ENCODE peak calls at places on chromosomes 6 and 20, in ten cellular contexts. A is psoas muscle, P is progenitor cell of endocrine pancreas, L is dorsolateral prefrontal cortex, S is astrocyte of the cerebellum, B is GM12865, V is choroid plexus epithelial cell, O is GM13976, I is tibial nerve, X is sigmoid colon. W is an unnamed sample.

GRCh38 chr6:90322976-90323474 is 26.4 kb upstream of the BACH2 start:
- DNase-seq in X (no peak), O (no peak), P (no peak), I (no peak), V (no peak), A (no peak), L (no peak), B (no peak), S (no peak), W (no peak)

GRCh38 chr6:107957165-107957908 is 671 bp downstream of the SEC63 start:
- DNase-seq in L (peak), V (peak), O (peak), P (no peak), X (peak), I (peak), B (peak), A (peak), S (peak), W (peak)

GRCh38 chr6:96491926-96492325 is 29.7 kb upstream of the UFL1 start:
- DNase-seq in S (no peak), I (no peak), P (no peak), A (no peak), O (no peak), X (no peak), V (no peak), B (no peak), L (no peak), W (no peak)

GRCh38 chr6:166949533-166950442 is 6.6 kb downstream of the RNASET2 start:
- DNase-seq in I (no peak), X (no peak), V (no peak), A (no peak), B (peak), L (no peak), S (no peak), P (no peak), O (no peak), W (no peak)

GRCh38 chr6:157800420-157801237 is 22.4 kb upstream of the SNX9 start:
- DNase-seq in B (peak), S (no peak), L (no peak), O (peak), I (no peak), X (no peak), V (peak), P (no peak), A (no peak), W (peak)

GRCh38 chr6:43939281-43940070 is 169.5 kb downstream of the VEGFA start:
- DNase-seq in S (no peak), B (no peak), O (no peak), X (peak), I (no peak), A (no peak), P (no peak), V (no peak), L (no peak), W (no peak)

GRCh38 chr6:167351656-167352354 is 26.9 kb downstream of the TTLL2 start:
- DNase-seq in P (no peak), V (no peak), X (no peak), S (no peak), L (no peak), O (no peak), B (peak), I (no peak), A (no peak), W (no peak)

GRCh38 chr6:26172496-26172958 is 85.3 kb downstream of the HFE start:
- DNase-seq in A (no peak), I (no peak), P (no peak), S (no peak), L (no peak), B (peak), V (peak), X (no peak), O (no peak), W (no peak)

GRCh38 chr20:36908603-36909002 is 32.7 kb downstream of the TLDC2 start:
- DNase-seq in S (no peak), O (peak), I (no peak), X (no peak), L (no peak), V (peak), A (no peak), P (no peak), B (peak), W (no peak)

GRCh38 chr6:136463796-136464542 is 86.3 kb downstream of the MAP7 start:
- DNase-seq in L (no peak), P (no peak), O (no peak), A (no peak), B (peak), X (no peak), S (peak), I (no peak), V (no peak), W (no peak)

GRCh38 chr6:169162249-169162967 is 91.2 kb downstream of the THBS2 start:
- DNase-seq in L (no peak), I (no peak), S (no peak), V (no peak), O (no peak), A (peak), X (no peak), P (no peak), B (no peak), W (no peak)

GRCh38 chr20:1624811-1625690 is 5.2 kb upstream of the SIRPB1 start:
- DNase-seq in A (no peak), V (no peak), P (no peak), I (no peak), S (no peak), B (no peak), X (no peak), O (no peak), L (no peak), W (peak)

GRCh38 chr20:35171753-35172433 is at the start of gene PROCR:
- DNase-seq in O (peak), X (peak), L (peak), P (no peak), I (peak), S (peak), V (peak), A (peak), B (no peak), W (peak)

GRCh38 chr6:52921743-52922142 is 12.2 kb upstream of the GSTA3 start:
- DNase-seq in B (no peak), A (no peak), L (no peak), I (no peak), S (no peak), V (no peak), P (no peak), X (no peak), O (no peak), W (no peak)

GRCh38 chr20:50226093-50226974 is 35.7 kb downstream of the CEBPB start:
- DNase-seq in L (no peak), X (peak), I (peak), O (no peak), V (peak), B (no peak), S (no peak), P (no peak), A (no peak), W (no peak)

GRCh38 chr20:63238491-63239126 is 2.9 kb downstream of the BIRC7 start:
- DNase-seq in X (no peak), I (no peak), L (no peak), O (no peak), V (no peak), S (no peak), A (no peak), P (no peak), B (no peak), W (no peak)

GRCh38 chr20:61350500-61351250 is 98.6 kb downstream of the CDH4 start:
- DNase-seq in L (no peak), P (no peak), B (no peak), S (no peak), X (peak), A (no peak), V (no peak), O (no peak), I (no peak), W (no peak)

GRCh38 chr20:45037050-45037449 is 63.9 kb downstream of the KCNS1 start:
- DNase-seq in L (no peak), V (peak), P (no peak), S (no peak), O (no peak), I (peak), B (no peak), A (no peak), X (no peak), W (no peak)

GRCh38 chr6:3209114-3210023 is 18.1 kb downstream of the TUBB2B start:
- DNase-seq in P (no peak), B (peak), S (peak), X (no peak), V (peak), A (peak), L (no peak), O (peak), I (peak), W (peak)

GRCh38 chr20:23399568-23400241 is 21.6 kb downstream of the NAPB start:
- DNase-seq in P (no peak), I (no peak), V (peak), S (peak), O (no peak), L (no peak), B (peak), X (no peak), A (no peak), W (peak)

GRCh38 chr20:46562373-46563169 is 12.1 kb upstream of the OCSTAMP start:
- DNase-seq in B (peak), L (peak), A (peak), O (peak), X (peak), P (peak), I (peak), V (peak), S (peak), W (peak)

GRCh38 chr6:11092654-11093053 is 980 bp upstream of the SMIM13 start:
- DNase-seq in S (no peak), V (no peak), I (no peak), B (no peak), L (no peak), O (no peak), P (no peak), A (no peak), X (no peak), W (no peak)

GRCh38 chr6:11094411-11094851 is 797 bp downstream of the SMIM13 start:
- DNase-seq in A (peak), X (peak), B (peak), L (peak), O (peak), P (peak), S (no peak), I (peak), V (peak), W (peak)

GRCh38 chr6:11093065-11093590 is 506 bp upstream of the SMIM13 start:
- DNase-seq in X (no peak), O (peak), P (no peak), I (no peak), V (peak), L (no peak), B (peak), A (no peak), S (no peak), W (peak)

GRCh38 chr6:11096109-11096508 is 2.5 kb downstream of the SMIM13 start:
- DNase-seq in S (peak), X (no peak), P (no peak), O (no peak), V (peak), B (peak), I (no peak), A (no peak), L (no peak), W (no peak)

GRCh38 chr6:11093591-11094410 is at the start of gene SMIM13:
- DNase-seq in X (peak), L (peak), A (peak), I (peak), V (peak), B (peak), S (peak), P (peak), O (peak), W (peak)
- TF ChIP-seq CTCF in X (peak), L (peak), A (peak), I (peak), V (peak), B (peak), S (peak), P (peak), O (peak), W (peak)

DNA sequence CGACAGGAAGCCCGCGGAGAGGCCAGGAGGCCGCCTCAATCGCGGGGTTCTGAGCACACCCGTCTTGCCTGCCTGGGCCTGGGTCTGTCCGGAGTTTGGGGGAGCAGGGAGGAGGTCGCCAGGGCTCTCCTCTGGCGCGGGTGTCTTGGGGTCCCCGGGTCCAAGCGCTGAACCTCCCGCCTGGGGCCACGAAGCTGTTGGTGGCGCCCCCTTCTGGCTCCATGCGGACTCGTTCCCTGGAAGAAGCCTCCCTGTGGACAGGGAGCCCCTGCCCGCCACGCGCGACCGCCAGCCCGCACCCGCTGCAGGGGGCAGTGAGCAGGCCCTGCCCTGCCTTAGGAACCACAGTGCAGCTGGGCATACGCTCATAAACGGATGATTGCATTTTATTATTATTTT is 44.7 kb downstream of the MCUR1 start:
- DNase-seq in I (no peak), S (no peak), A (no peak), O (no peak), P (no peak), L (no peak), B (no peak), X (no peak), V (no peak), W (no peak)
- TF ChIP-seq CTCF in I (no peak), S (no peak), A (no peak), O (no peak), P (no peak), L (no peak), B (no peak), X (no peak), V (peak), W (peak)

GRCh38 chr6:5133943-5134342 is 48.8 kb downstream of the PPP1R3G start:
- DNase-seq in I (no peak), X (no peak), L (no peak), P (no peak), S (no peak), A (no peak), O (no peak), V (no peak), B (no peak), W (no peak)

GRCh38 chr6:5138995-5139827 is 54.1 kb downstream of the PPP1R3G start:
- DNase-seq in S (no peak), P (no peak), L (no peak), I (no peak), O (no peak), X (no peak), B (no peak), V (no peak), A (no peak), W (no peak)

GRCh38 chr6:5132741-5133140 is 47.6 kb downstream of the PPP1R3G start:
- DNase-seq in A (peak), B (peak), X (peak), L (peak), P (no peak), O (no peak), V (peak), S (peak), I (peak), W (peak)

GRCh38 chr6:5136856-5137255 is 51.7 kb downstream of the PPP1R3G start:
- DNase-seq in A (no peak), P (no peak), S (no peak), I (no peak), B (peak), L (no peak), O (no peak), V (no peak), X (no peak), W (no peak)

GRCh38 chr6:5135783-5136376 is 50.7 kb downstream of the PPP1R3G start:
- DNase-seq in A (no peak), X (no peak), O (peak), L (no peak), P (no peak), I (peak), S (no peak), B (peak), V (peak), W (peak)
- TF ChIP-seq CTCF in A (peak), X (no peak), O (peak), L (peak), P (peak), I (peak), S (peak), B (peak), V (peak), W (peak)

DNA sequence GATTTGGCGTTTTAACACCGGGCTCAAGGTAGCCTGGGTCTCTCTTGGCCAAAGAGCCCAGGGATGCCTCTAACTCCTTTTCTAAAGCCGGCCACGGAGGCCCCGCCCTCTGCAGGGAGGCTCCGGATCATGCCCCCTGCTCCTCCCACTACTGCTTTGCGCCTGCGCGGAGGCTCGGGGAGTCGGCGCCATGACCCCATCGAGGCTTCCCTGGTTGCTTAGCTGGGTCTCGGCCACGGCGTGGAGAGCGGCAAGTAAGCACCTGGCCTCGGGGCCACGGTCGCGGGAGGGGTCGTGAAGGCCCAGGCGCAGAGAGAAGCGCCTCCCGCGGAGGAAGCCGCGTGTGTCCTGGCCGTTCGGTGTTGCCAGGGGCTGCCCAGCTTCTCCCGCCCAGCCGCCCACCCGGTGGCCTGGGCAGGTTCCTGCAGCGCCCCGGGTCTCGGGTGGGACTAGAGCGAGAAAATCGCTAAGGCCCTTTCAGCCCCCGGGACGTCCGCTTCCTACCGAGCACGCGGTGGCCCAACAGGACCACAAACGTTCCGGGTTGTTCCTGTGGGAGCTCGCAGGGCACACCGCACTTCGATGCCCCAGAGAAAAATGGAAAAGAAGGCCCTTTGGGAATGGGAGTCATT is at the start of gene SDHAF4:
- DNase-seq in V (peak), P (peak), I (peak), B (peak), O (peak), S (peak), A (peak), X (peak), L (peak), W (peak)
- TF ChIP-seq CTCF in V (no peak), P (peak), I (no peak), B (peak), O (no peak), S (no peak), A (no peak), X (no peak), L (peak), W (no peak)

DNA sequence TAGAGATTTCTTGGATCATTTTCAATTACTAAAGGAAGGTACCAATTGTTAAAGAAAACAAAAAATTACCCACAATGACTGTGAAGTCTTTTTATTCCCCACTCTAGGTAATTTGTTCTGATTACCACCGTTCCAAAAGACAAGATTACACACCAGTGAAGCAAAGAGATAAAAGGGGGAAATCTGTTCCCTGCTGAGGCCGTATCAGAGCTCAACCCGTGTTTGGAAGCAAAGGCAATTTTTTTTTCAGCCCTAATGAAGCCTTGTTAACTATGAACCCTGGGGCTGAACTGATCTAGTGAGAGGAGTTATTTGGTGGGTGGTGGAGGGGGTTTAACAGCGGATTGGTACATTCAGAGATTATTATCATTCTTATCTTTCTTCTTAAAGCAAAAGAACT is 128.5 kb downstream of the ALDH8A1 start:
- DNase-seq in P (no peak), S (no peak), B (no peak), L (no peak), A (no peak), I (no peak), X (no peak), O (no peak), V (no peak), W (no peak)
- TF ChIP-seq CTCF in P (no peak), S (no peak), B (no peak), L (no peak), A (no peak), I (no peak), X (no peak), O (no peak), V (no peak), W (no peak)

GRCh38 chr6:130858498-130859160 is 31.4 kb downstream of the SMLR1 start:
- DNase-seq in V (no peak), I (no peak), B (no peak), O (no peak), P (no peak), A (no peak), S (no peak), X (no peak), L (no peak), W (no peak)
- TF ChIP-seq CTCF in V (no peak), I (no peak), B (no peak), O (no peak), P (no peak), A (no peak), S (no peak), X (no peak), L (no peak), W (no peak)

GRCh38 chr20:3631534-3631933 is 31.7 kb downstream of the GFRA4 start:
- DNase-seq in S (no peak), O (no peak), B (no peak), X (no peak), V (no peak), P (no peak), L (no peak), I (no peak), A (no peak), W (no peak)

GRCh38 chr20:3629893-3630292 is 33.3 kb downstream of the GFRA4 start:
- DNase-seq in A (no peak), L (no peak), V (no peak), I (no peak), X (no peak), O (no peak), S (no peak), B (no peak), P (no peak), W (no peak)

GRCh38 chr20:3633913-3634478 is 29.2 kb downstream of the GFRA4 start:
- DNase-seq in V (no peak), X (no peak), B (no peak), L (no peak), S (no peak), A (no peak), P (no peak), O (no peak), I (no peak), W (no peak)

GRCh38 chr20:3630429-3630828 is 32.8 kb downstream of the GFRA4 start:
- DNase-seq in B (no peak), S (no peak), P (no peak), A (no peak), O (no peak), I (no peak), L (no peak), X (no peak), V (no peak), W (no peak)

DNA sequence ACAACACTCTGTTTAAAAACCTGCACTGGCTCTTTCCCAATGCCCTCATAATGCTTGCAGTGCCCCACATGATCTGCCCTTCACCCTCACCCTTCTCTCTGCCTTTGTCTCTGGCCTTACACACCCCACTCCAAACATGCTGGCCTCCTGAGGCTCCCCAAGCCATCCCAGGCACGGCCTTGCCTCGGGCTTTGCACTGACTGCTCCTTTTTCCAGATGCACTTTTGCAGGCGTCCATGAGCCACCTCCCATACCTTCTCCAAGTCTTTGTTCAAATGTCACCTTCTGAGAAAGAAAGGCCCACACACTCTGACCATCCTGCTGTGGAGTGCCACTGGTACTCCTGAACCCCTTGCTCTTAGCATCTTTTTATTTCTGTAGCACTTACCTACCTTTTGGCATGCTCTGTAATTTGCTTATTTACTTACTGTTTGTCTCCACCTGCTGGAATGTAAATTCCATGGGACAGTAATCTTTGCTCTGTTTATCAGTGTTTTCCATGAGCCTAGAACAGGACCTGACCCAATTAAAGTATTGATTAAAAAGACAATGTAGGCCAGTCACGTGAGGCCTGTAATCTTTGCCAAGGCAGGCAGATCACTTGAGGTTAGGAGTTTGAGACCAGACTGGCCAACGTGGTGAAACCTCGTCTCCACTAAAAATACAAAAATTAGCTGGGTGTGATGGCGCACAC is 30.7 kb downstream of the GFRA4 start:
- DNase-seq in O (no peak), B (no peak), V (peak), A (no peak), X (no peak), I (no peak), P (no peak), S (no peak), L (no peak), W (no peak)
- TF ChIP-seq CTCF in O (no peak), B (no peak), V (no peak), A (no peak), X (no peak), I (no peak), P (no peak), S (no peak), L (no peak), W (no peak)

W was measured in GM10248.